ENCODE peak calls at places on chromosomes 3 and 15, in four cellular contexts. I is uterus, C is heart left ventricle, R is ovary. T is an unnamed sample.

GRCh38 chr3:16319307-16319706 is 54.3 kb downstream of the OXNAD1 start:
- DNase-seq in I (no peak), C (no peak), R (no peak), T (peak)

GRCh38 chr3:113285741-113286140 is 74.4 kb downstream of the BOC start:
- DNase-seq in I (no peak), C (no peak), R (no peak), T (peak)

GRCh38 chr3:50219285-50219684 is 14.2 kb downstream of the SLC38A3 start:
- DNase-seq in I (no peak), C (no peak), R (no peak), T (no peak)

GRCh38 chr15:51775967-51776816 is 24.8 kb downstream of the TMOD2 start:
- DNase-seq in C (peak), R (peak), I (peak), T (peak)

GRCh38 chr3:120766576-120766975 is 24.0 kb downstream of the GTF2E1 start:
- DNase-seq in I (no peak), R (no peak), C (no peak), T (no peak)

GRCh38 chr3:42144209-42144608 is 53.1 kb downstream of the TRAK1 start:
- DNase-seq in R (no peak), I (no peak), C (no peak), T (no peak)

GRCh38 chr3:124126446-124127017 is 134.6 kb upstream of the ROPN1 start:
- DNase-seq in C (no peak), R (no peak), I (no peak), T (no peak)

GRCh38 chr3:173096994-173097785 is 43.8 kb downstream of the SPATA16 start:
- DNase-seq in R (no peak), C (no peak), I (no peak), T (no peak)

GRCh38 chr3:135516143-135516542 is 449.4 kb upstream of the PPP2R3A start:
- DNase-seq in R (no peak), I (no peak), C (no peak), T (no peak)

GRCh38 chr3:188534633-188535032 is 380.7 kb downstream of the LPP start:
- DNase-seq in R (no peak), C (no peak), I (no peak), T (no peak)

GRCh38 chr3:184384856-184385422 is 5.1 kb downstream of the CHRD start:
- DNase-seq in I (no peak), R (no peak), C (no peak), T (no peak)

GRCh38 chr3:46710671-46711295 is 6.9 kb downstream of the PRSS50 start:
- DNase-seq in C (no peak), I (peak), R (no peak), T (no peak)

GRCh38 chr3:8143186-8143585 is 358.4 kb upstream of the LMCD1 start:
- DNase-seq in I (no peak), C (no peak), R (no peak), T (no peak)

GRCh38 chr3:51397389-51397788 is 6.3 kb downstream of the RBM15B start:
- DNase-seq in C (no peak), I (no peak), R (no peak), T (no peak)

GRCh38 chr15:56820333-56820732 is 87.0 kb upstream of the ZNF280D start:
- DNase-seq in R (no peak), C (no peak), I (no peak), T (no peak)

GRCh38 chr3:179093807-179094206 is 22.2 kb upstream of the ZMAT3 start:
- DNase-seq in C (no peak), I (no peak), R (no peak), T (no peak)

GRCh38 chr3:25594007-25594502 is 70.7 kb downstream of the TOP2B start:
- DNase-seq in R (no peak), I (peak), C (no peak), T (peak)

GRCh38 chr3:66353530-66353929 is 132.7 kb downstream of the SLC25A26 start:
- DNase-seq in C (no peak), I (no peak), R (no peak), T (no peak)

DNA sequence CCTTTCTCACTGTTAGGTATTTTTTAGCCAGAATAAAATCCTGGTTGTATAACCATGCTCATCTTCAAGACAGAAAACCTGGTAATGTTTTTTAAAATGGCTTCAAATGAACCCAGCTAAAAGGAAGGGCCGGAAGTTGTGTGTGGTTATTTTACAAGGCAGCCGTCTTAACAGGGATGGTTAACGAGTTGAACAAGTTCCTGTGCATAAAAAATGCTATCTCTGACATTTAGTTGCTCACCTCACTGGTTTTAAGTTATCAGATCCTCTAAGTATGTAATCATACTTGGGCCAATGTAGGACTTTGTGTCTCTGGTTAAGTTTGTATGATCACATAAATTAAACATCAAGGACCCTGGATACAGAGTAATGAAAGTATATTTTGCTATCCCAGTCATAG is 2.1 kb downstream of the ATP11B start:
- DNase-seq in C (no peak), R (no peak), I (no peak), T (peak)
- TF ChIP-seq POLR2A in C (no peak), R (no peak), I (no peak), T (no peak)

DNA sequence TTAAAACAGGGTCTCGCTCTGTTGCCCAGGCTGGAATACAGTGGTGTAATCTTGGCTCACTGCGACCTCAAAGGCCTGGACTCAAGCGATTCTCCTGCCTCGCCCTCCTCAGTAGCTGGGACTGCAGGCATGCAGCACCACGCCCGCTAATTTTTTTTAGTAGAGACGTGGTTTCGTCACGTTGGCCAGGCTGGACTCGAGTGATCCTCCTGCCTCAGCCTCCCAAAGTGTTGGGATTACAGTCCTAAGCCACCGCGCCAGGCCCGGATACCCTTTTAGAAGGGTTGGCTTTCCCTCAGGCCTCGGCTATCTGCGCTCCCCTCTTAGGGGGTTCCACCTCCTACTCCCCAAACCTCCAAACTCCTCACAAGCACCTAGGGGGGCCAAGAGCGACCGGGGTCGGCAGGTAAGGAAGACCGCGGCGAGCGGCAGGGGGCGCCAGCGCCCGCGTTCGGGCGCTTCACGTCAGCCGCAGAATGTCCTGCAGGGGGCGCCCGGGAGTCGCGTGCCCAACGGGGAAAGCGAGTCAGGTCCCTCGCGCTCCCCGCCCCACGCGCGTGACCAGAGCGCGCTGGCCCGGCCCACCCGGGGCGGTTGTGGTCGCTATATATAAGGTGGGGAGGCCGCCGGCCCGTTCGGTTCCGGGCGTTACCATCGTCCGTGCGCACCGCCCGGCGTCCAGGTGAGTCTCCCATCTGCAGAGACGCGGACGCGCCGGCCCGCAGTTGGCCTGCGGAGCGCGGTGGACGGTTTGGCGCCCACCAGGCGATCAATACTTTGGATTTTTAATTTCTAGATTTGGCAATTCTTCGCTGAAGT is 51.8 kb upstream of the GATM start:
- DNase-seq in R (peak), C (peak), I (peak), T (peak)
- TF ChIP-seq POLR2A in R (no peak), C (no peak), I (no peak), T (no peak)

GRCh38 chr3:189555558-189555881 is 75.7 kb upstream of the TP63 start:
- DNase-seq in I (no peak), C (no peak), R (no peak), T (no peak)
- TF ChIP-seq POLR2A in I (no peak), C (no peak), R (no peak), T (no peak)

GRCh38 chr3:149969110-149969944 is 1.4 kb downstream of the PFN2 start:
- DNase-seq in C (peak), R (peak), I (peak), T (peak)
- TF ChIP-seq POLR2A in C (no peak), R (no peak), I (no peak), T (no peak)

GRCh38 chr3:195257454-195258448 is 13.2 kb downstream of the XXYLT1 start:
- DNase-seq in I (no peak), C (no peak), R (no peak), T (no peak)

GRCh38 chr3:195260286-195260905 is 10.6 kb downstream of the XXYLT1 start:
- DNase-seq in C (no peak), R (no peak), I (no peak), T (peak)

GRCh38 chr3:195259146-195259563 is 11.8 kb downstream of the XXYLT1 start:
- DNase-seq in I (no peak), R (no peak), C (no peak), T (peak)

GRCh38 chr3:195258449-195259145 is 12.4 kb downstream of the XXYLT1 start:
- DNase-seq in R (no peak), C (no peak), I (no peak), T (no peak)

GRCh38 chr3:195259564-195260285 is 11.2 kb downstream of the XXYLT1 start:
- DNase-seq in I (peak), C (peak), R (peak), T (peak)
- TF ChIP-seq POLR2A in I (peak), C (no peak), R (peak), T (peak)

DNA sequence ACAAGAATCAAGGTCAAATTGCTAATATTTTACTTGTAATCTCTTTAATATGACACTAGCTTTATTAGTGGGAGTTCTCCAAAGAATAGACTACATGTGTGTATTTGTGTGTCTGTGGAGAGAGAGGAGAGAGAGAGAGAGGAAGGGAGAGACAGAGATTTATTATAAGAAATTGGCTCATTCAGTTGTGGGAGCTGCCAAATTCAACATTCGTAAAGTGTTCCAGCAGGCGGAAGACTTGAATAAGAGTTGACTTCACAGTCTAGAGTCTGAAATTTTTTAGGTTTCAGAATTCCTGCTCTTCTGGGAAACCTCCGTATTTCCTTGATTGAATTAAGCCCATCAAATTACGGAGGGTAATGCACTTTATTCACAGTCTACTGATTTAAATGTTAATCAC is 4.7 kb upstream of the CLDN1 start:
- DNase-seq in I (peak), C (peak), R (peak), T (no peak)
- TF ChIP-seq POLR2A in I (no peak), C (no peak), R (no peak), T (no peak)

GRCh38 chr3:28623106-28623505 is 274.5 kb upstream of the AZI2 start:
- DNase-seq in I (no peak), R (no peak), C (no peak), T (no peak)
- TF ChIP-seq POLR2A in I (no peak), R (no peak), C (no peak), T (no peak)